ENCODE peak calls at places on chromosomes 1 and 21, in nine cellular contexts. L, K, V, U, G, W, T, R and E are unnamed samples.

GRCh38 chr1:197076585-197076984 is 9.5 kb upstream of the F13B start:
- DNase-seq in L (no peak), K (no peak), V (no peak), U (no peak), G (no peak), W (no peak), T (no peak), R (no peak), E (no peak)

GRCh38 chr1:113940365-113941244 is 11.5 kb downstream of the HIPK1 start:
- DNase-seq in L (no peak), K (no peak), V (no peak), U (no peak), G (no peak), W (no peak), T (peak; percentile 12), R (no peak), E (no peak)

GRCh38 chr1:172476218-172476811 is 32.4 kb upstream of the PIGC start:
- DNase-seq in L (no peak), K (peak; percentile 80), V (no peak), U (no peak), G (no peak), W (no peak), T (no peak), R (no peak), E (no peak)

GRCh38 chr1:186212574-186213224 is 162.4 kb downstream of the TPR start:
- DNase-seq in L (peak; percentile 72), K (peak; percentile 92), V (peak; percentile 94), U (no peak), G (peak; percentile 68), W (peak; percentile 90), T (peak; percentile 88), R (peak; percentile 84), E (peak; percentile 5)

GRCh38 chr1:229661022-229661877 is 35.2 kb downstream of the URB2 start:
- DNase-seq in L (peak; percentile 94), K (peak; percentile 42), V (peak; percentile 30), U (peak; percentile 89), G (peak; percentile 76), W (peak; percentile 90), T (peak; percentile 87), R (peak; percentile 49), E (peak; percentile 48)

GRCh38 chr1:37476460-37477197 is 2.2 kb downstream of the ZC3H12A start:
- DNase-seq in L (no peak), K (peak; percentile 85), V (no peak), U (peak; percentile 82), G (no peak), W (peak; percentile 93), T (no peak), R (peak; percentile 81), E (no peak)

GRCh38 chr1:154176341-154176740 is 15.6 kb downstream of the TPM3 start:
- DNase-seq in L (no peak), K (peak; percentile 81), V (peak; percentile 63), U (no peak), G (no peak), W (peak; percentile 93), T (peak; percentile 43), R (peak; percentile 64), E (no peak)

GRCh38 chr1:165828103-165828558 is 717 bp downstream of the UCK2 start:
- DNase-seq in L (peak; percentile 74), K (no peak), V (no peak), U (no peak), G (peak; percentile 79), W (peak; percentile 63), T (peak; percentile 86), R (peak; percentile 30), E (peak; percentile 6)

GRCh38 chr21:46551636-46552241 is 53.1 kb downstream of the S100B start:
- DNase-seq in L (no peak), K (no peak), V (no peak), U (peak; percentile 81), G (no peak), W (no peak), T (no peak), R (no peak), E (peak; percentile 31)

GRCh38 chr1:162835157-162835899 is 25.6 kb downstream of the CCDC190 start:
- DNase-seq in L (no peak), K (no peak), V (no peak), U (no peak), G (no peak), W (no peak), T (no peak), R (no peak), E (no peak)

GRCh38 chr1:10529096-10529495 is 54.3 kb downstream of the PEX14 start:
- DNase-seq in L (no peak), K (no peak), V (no peak), U (no peak), G (no peak), W (no peak), T (no peak), R (no peak), E (no peak)

GRCh38 chr1:33433509-33434362 is 2.8 kb upstream of the PHC2 start:
- DNase-seq in L (no peak), K (peak; percentile 99), V (peak; percentile 91), U (peak; percentile 56), G (no peak), W (peak; percentile 98), T (peak; percentile 88), R (peak; percentile 100), E (no peak)

GRCh38 chr1:6962956-6963915 is 178.0 kb downstream of the CAMTA1 start:
- DNase-seq in L (peak; percentile 97), K (peak; percentile 28), V (no peak), U (no peak), G (no peak), W (peak; percentile 29), T (peak; percentile 94), R (no peak), E (peak; percentile 9)